ENCODE peak calls at places on chromosome 11, in four cellular contexts. P is GM23248, L is fibroblast of lung, T is transverse colon. A is an unnamed sample.

GRCh38 chr11:116582621-116583020 is 190.2 kb downstream of the BUD13 start:
- DNase-seq in P (no peak), L (no peak), T (no peak), A (no peak)

GRCh38 chr11:130428692-130429681 is 578 bp upstream of the ADAMTS8 start:
- DNase-seq in P (no peak), L (peak), T (no peak), A (no peak)

GRCh38 chr11:104946907-104947306 is 21.5 kb downstream of the CASP4 start:
- DNase-seq in P (peak), L (peak), T (no peak), A (peak)

GRCh38 chr11:44600739-44601416 is 35.4 kb downstream of the CD82 start:
- DNase-seq in P (no peak), L (peak), T (no peak), A (no peak)

GRCh38 chr11:30549565-30549964 is 36.6 kb downstream of the MPPED2 start:
- DNase-seq in P (no peak), L (no peak), T (no peak), A (no peak)

GRCh38 chr11:123431619-123432018 is 1.6 kb downstream of the GRAMD1B start:
- DNase-seq in P (peak), L (no peak), T (no peak), A (peak)

GRCh38 chr11:11553595-11553994 is 68.2 kb downstream of the GALNT18 start:
- DNase-seq in P (no peak), L (no peak), T (no peak), A (no peak)

GRCh38 chr11:45402049-45402630 is 116.0 kb upstream of the SYT13 start:
- DNase-seq in P (no peak), L (no peak), T (no peak), A (no peak)

GRCh38 chr11:12692238-12693074 is 18.2 kb downstream of the TEAD1 start:
- DNase-seq in P (peak), L (peak), T (peak), A (peak)

GRCh38 chr11:133040289-133040893 is 491.9 kb downstream of the OPCML start:
- DNase-seq in P (peak), L (no peak), T (no peak), A (peak)

GRCh38 chr11:60959445-60959844 is 7.5 kb upstream of the SLC15A3 start:
- DNase-seq in P (no peak), L (no peak), T (no peak), A (peak)

GRCh38 chr11:5343474-5344335 is at the start of gene OR51B5:
- DNase-seq in P (no peak), L (no peak), T (no peak), A (no peak)

GRCh38 chr11:60336767-60337391 is 9.8 kb downstream of the MS4A6E start:
- DNase-seq in P (no peak), L (no peak), T (no peak), A (no peak)

GRCh38 chr11:47923667-47924066 is 56.7 kb upstream of the PTPRJ start:
- DNase-seq in P (peak), L (peak), T (no peak), A (no peak)

GRCh38 chr11:66238786-66239413 is 29.5 kb upstream of the RAB1B start:
- DNase-seq in P (no peak), L (no peak), T (no peak), A (no peak)

GRCh38 chr11:72298931-72299330 is 55.0 kb upstream of the PHOX2A start:
- DNase-seq in P (no peak), L (no peak), T (no peak), A (no peak)

GRCh38 chr11:82462588-82462987 is 271.1 kb downstream of the FAM181B start:
- DNase-seq in P (no peak), L (no peak), T (no peak), A (no peak)

GRCh38 chr11:4030197-4030596 is 64.4 kb upstream of the RRM1 start:
- DNase-seq in P (no peak), L (no peak), T (no peak), A (no peak)

GRCh38 chr11:118226294-118226693 is 1.5 kb upstream of the JAML start:
- DNase-seq in P (peak), L (no peak), T (no peak), A (no peak)

GRCh38 chr11:12007769-12008737 is at the start of gene DKK3:
- DNase-seq in P (peak), L (peak), T (no peak), A (peak)

GRCh38 chr11:119120639-119121007 is 757 bp upstream of the HINFP start:
- DNase-seq in P (peak), L (peak), T (no peak), A (no peak)

GRCh38 chr11:47572715-47573255 is 6.0 kb downstream of the KBTBD4 start:
- DNase-seq in P (peak), L (no peak), T (no peak), A (no peak)

GRCh38 chr11:65796726-65797601 is 10.1 kb downstream of the OVOL1 start:
- DNase-seq in P (no peak), L (no peak), T (no peak), A (no peak)

GRCh38 chr11:134559617-134559992 is 147.6 kb upstream of the B3GAT1 start:
- DNase-seq in P (no peak), L (no peak), T (no peak), A (no peak)

GRCh38 chr11:101202614-101203013 is 73.0 kb upstream of the PGR start:
- DNase-seq in P (no peak), L (no peak), T (no peak), A (no peak)

GRCh38 chr11:24373516-24373915 is 123.3 kb upstream of the LUZP2 start:
- DNase-seq in P (peak), L (no peak), T (no peak), A (no peak)

GRCh38 chr11:576791-577610 is 731 bp downstream of the PHRF1 start:
- DNase-seq in P (peak), L (peak), T (no peak), A (no peak)

GRCh38 chr11:79675081-79675480 is 234.3 kb upstream of the TENM4 start:
- DNase-seq in P (no peak), L (no peak), T (no peak), A (peak)

GRCh38 chr11:10623797-10624761 is 55.6 kb upstream of the LYVE1 start:
- DNase-seq in P (peak), L (peak), T (peak), A (no peak)

GRCh38 chr11:122686106-122686505 is 30.6 kb downstream of the UBASH3B start:
- DNase-seq in P (no peak), L (no peak), T (no peak), A (peak)

GRCh38 chr11:20609727-20610707 is 10.6 kb downstream of the SLC6A5 start:
- DNase-seq in P (peak), L (peak), T (peak), A (peak)

GRCh38 chr11:46012185-46012584 is 89.7 kb downstream of the LARGE2 start:
- DNase-seq in P (no peak), L (no peak), T (no peak), A (no peak)

GRCh38 chr11:11163256-11163655 is 189.8 kb downstream of the CSNK2A3 start:
- DNase-seq in P (peak), L (no peak), T (no peak), A (no peak)

GRCh38 chr11:132045116-132045515 is 674.7 kb downstream of the NTM start:
- DNase-seq in P (no peak), L (no peak), T (no peak), A (no peak)

GRCh38 chr11:75714211-75714610 is 3.4 kb upstream of the MOGAT2 start:
- DNase-seq in P (no peak), L (no peak), T (peak), A (no peak)

GRCh38 chr11:106840993-106841392 is 177.3 kb downstream of the GUCY1A2 start:
- DNase-seq in P (no peak), L (no peak), T (no peak), A (no peak)

GRCh38 chr11:9815486-9816136 is 151.7 kb downstream of the SWAP70 start:
- DNase-seq in P (peak), L (peak), T (no peak), A (peak)

GRCh38 chr11:35029979-35030378 is 109.0 kb upstream of the CD44 start:
- DNase-seq in P (peak), L (peak), T (no peak), A (peak)
- H3K4me3 ChIP-seq in P (peak), L (no peak), T (no peak), A (no peak)

DNA sequence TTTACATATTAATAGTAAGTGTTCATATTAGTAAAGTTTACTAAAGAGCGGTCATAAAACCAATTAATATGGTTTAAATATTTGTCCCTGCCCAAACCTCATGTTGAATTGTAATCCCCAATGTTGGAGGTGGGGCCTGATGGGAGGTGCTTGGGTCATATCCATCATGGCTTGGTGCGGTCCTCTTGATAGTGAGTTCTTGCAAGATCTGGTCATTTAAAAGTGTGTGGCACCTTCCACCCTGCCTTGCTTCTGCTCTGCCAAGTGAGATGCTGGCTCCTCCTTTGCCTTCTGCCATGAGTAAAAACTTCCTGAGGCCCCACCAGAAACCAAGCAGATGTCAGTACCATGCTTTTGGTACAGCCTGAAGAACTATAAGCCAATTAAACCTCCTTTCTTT is 54.8 kb upstream of the OLFML1 start:
- DNase-seq in P (no peak), L (no peak), T (no peak), A (no peak)
- H3K4me3 ChIP-seq in P (no peak), L (no peak), T (no peak), A (no peak)

DNA sequence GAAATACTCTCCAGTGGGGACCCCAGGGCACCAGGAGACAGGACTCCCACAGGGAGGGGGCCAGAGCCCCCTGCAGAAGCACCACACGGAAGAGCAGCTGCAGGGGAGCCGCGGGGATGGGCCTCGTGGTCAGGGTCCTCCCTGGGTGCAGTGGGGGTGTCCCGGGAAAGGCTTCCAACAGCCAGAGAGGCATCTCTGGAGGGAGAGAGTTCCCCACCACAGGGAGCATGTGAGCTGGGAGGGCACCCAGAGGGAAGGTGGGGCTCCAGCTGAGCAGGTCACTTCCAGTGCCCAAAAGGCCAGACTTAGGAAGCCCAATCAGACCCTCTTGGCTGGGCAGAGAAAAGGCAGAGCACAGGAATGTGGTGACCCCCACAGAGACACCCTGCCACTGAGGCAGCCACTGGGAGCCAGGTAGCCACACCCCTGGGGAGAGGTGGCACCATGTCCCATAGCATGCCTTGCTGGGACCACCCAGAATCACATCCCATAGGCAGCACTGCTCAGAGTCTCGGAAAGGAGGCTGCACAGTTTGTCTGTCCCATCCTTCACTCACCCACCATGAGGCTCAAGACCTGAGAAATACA is 49.9 kb upstream of the LMO1 start:
- DNase-seq in P (no peak), L (no peak), T (no peak), A (no peak)
- H3K4me3 ChIP-seq in P (no peak), L (no peak), T (no peak), A (no peak)

GRCh38 chr11:126284829-126285228 is 1.9 kb downstream of the TIRAP start:
- DNase-seq in P (peak), L (peak), T (peak), A (peak)
- H3K4me3 ChIP-seq in P (no peak), L (no peak), T (no peak), A (no peak)

GRCh38 chr11:67374571-67375276 is 1.3 kb upstream of the CLCF1 start:
- DNase-seq in P (peak), L (no peak), T (no peak), A (no peak)
- H3K4me3 ChIP-seq in P (peak), L (no peak), T (no peak), A (no peak)

DNA sequence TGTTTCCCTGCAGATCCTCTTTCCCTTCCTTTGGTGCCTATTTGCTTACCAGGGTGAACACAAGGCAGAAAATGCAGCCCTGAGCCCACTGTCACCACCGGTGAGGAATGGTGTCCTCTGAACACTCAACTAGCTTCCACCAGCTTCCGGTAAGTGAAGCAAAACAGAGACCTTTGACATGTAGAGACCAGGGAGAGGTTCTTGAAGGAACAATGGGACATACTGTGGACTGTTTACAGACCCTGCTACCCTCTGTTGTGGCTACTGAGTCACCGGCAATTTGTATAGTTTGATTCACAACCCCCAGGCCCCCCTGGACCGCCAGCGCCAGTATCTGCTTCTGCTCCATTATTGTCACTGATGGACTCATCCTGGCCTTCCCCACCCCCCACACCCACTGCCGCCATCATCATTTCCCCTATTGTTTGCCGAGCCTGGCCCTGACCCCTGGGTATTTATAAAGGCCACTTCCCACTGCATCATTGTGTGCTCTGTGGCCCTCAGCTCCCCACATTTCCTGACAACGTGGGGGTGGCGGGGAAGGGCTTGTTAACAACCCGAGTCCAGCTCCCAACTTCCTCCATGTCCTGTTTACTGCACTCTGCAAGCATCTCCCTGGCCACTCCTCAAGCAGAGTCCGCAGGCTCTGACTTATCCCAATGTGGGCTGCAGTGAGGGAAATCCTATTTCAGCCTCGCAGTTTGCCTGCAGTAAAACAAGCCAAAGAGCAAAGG is 252.9 kb downstream of the ETS1 start:
- DNase-seq in P (no peak), L (no peak), T (no peak), A (no peak)
- H3K4me3 ChIP-seq in P (no peak), L (no peak), T (no peak), A (no peak)

GRCh38 chr11:69443968-69444364 is 37.5 kb upstream of the LINC01488 start:
- DNase-seq in P (peak), L (no peak), T (no peak), A (peak)
- H3K4me3 ChIP-seq in P (peak), L (no peak), T (peak), A (no peak)

DNA sequence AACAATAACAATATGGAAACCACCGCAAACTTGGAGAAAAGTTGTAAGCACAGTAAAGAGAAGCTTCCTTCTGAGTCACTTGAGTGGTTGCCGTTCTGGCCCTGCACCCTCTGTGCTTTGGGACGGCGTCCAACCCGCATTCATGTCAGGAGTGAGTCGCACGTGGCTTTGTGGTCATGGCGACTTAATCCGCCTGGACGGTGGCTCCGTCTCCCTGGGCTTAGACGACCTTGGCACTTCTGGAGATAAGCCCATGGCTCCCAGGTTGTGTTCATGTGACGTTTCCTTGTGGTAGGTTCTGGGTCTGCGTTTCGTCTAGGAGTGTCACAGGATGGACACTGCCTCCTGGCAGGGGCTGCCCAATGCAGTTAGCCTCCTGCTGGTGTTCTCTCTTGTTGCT is 40.5 kb downstream of the TPCN2 start:
- DNase-seq in P (peak), L (peak), T (no peak), A (peak)
- H3K4me3 ChIP-seq in P (no peak), L (no peak), T (no peak), A (no peak)

DNA sequence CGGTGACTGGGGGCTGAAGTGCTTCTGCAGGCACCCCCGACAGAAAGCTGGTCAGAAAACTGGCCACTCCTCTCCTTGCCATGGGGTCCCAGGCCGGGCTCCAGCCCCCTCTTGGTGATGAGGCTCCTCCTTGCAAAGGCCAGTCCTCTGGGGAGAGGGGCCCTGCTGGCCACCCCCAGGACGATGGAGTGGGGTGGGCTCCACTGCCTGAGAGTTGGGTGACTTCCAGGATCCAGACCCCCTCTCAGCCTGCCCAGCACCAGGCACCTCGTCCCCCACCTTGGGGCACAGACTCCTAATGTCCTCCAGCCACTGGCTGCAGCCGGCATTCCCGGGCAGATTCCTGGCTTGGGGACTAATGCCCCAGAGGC is 441 bp upstream of the RPS6KA4 start:
- DNase-seq in P (no peak), L (no peak), T (no peak), A (no peak)
- H3K4me3 ChIP-seq in P (peak), L (peak), T (peak), A (peak)

GRCh38 chr11:2128102-2128511 is 11.1 kb downstream of the IGF2 start:
- DNase-seq in P (no peak), L (no peak), T (no peak), A (no peak)
- H3K4me3 ChIP-seq in P (no peak), L (no peak), T (no peak), A (no peak)

A was measured in epithelial cell of esophagus.